ENCODE peak calls at places on chromosomes 13 and 19, in ten cellular contexts. E is stimulated activated CD4-positive, alpha-beta T cell treated with anti-CD3 and anti-CD28 coated beads, Interleukin-4, amount 100 ng/mL, for 1 hour; T is ACHN; F is astrocyte of the cerebellum; N is right lobe of liver; D is central memory CD8-positive, alpha-beta T cell; L is activated CD4-positive, alpha-beta T cell treated with anti-CD3 and anti-CD28 coated beads, Interleukin-2, amount 10 ng/mL, durations not matched to agents 7 days and 5 days; P is GM12892; V is adrenal gland; I is dermis microvascular lymphatic vessel endothelial cell. C is an unnamed sample.

GRCh38 chr13:90950134-90950533 is 397.4 kb upstream of the MIR17HG start:
- DNase-seq in E (no peak), T (peak), F (no peak), N (no peak), D (no peak), L (no peak), P (no peak), V (no peak), I (no peak), C (no peak)

GRCh38 chr13:113539822-113540221 is 44.7 kb upstream of the TFDP1 start:
- DNase-seq in E (no peak), T (no peak), F (no peak), N (no peak), D (no peak), L (no peak), P (no peak), V (no peak), I (no peak), C (no peak)

GRCh38 chr19:12689581-12690216 is 1.9 kb downstream of the GNG14 start:
- DNase-seq in E (no peak), T (no peak), F (no peak), N (no peak), D (no peak), L (no peak), P (no peak), V (no peak), I (no peak), C (no peak)

GRCh38 chr19:4403005-4403761 is 743 bp downstream of the CHAF1A start:
- DNase-seq in E (no peak), T (no peak), F (no peak), N (no peak), D (no peak), L (peak), P (no peak), V (peak), I (no peak), C (no peak)

GRCh38 chr13:83325454-83325853 is 556.8 kb downstream of the SLITRK1 start:
- DNase-seq in E (no peak), T (no peak), F (peak), N (no peak), D (no peak), L (no peak), P (no peak), V (no peak), I (no peak), C (no peak)

GRCh38 chr13:112867301-112867711 is 101.7 kb upstream of the MCF2L start:
- DNase-seq in E (no peak), T (no peak), F (no peak), N (no peak), D (no peak), L (no peak), P (no peak), V (no peak), I (no peak), C (no peak)

GRCh38 chr19:49887653-49888477 is 8.8 kb downstream of the IL4I1 start:
- DNase-seq in E (no peak), T (no peak), F (no peak), N (no peak), D (no peak), L (no peak), P (no peak), V (no peak), I (no peak), C (no peak)

GRCh38 chr13:99980201-99981114 is 1.1 kb upstream of the ZIC2 start:
- DNase-seq in E (peak), T (peak), F (no peak), N (peak), D (peak), L (no peak), P (peak), V (peak), I (peak), C (peak)

GRCh38 chr13:63274772-63275171 is 1859.1 kb upstream of the PCDH20 start:
- DNase-seq in E (no peak), T (no peak), F (no peak), N (no peak), D (no peak), L (no peak), P (no peak), V (no peak), I (no peak), C (no peak)

GRCh38 chr13:21402586-21403307 is 56.4 kb downstream of the ZDHHC20 start:
- DNase-seq in E (no peak), T (peak), F (no peak), N (no peak), D (no peak), L (no peak), P (no peak), V (no peak), I (no peak), C (no peak)

GRCh38 chr19:43425567-43426392 is 11.1 kb downstream of the TEX101 start:
- DNase-seq in E (no peak), T (peak), F (no peak), N (no peak), D (no peak), L (no peak), P (no peak), V (peak), I (no peak), C (no peak)

GRCh38 chr13:56561327-56561726 is 579.4 kb upstream of the PRR20A start:
- DNase-seq in E (no peak), T (peak), F (no peak), N (no peak), D (no peak), L (no peak), P (no peak), V (no peak), I (no peak), C (no peak)

GRCh38 chr13:40181203-40181845 is 485.1 kb downstream of the FOXO1 start:
- DNase-seq in E (no peak), T (no peak), F (no peak), N (no peak), D (no peak), L (no peak), P (no peak), V (no peak), I (no peak), C (no peak)

GRCh38 chr19:29849234-29849633 is 37.4 kb downstream of the CCNE1 start:
- DNase-seq in E (no peak), T (no peak), F (no peak), N (no peak), D (no peak), L (no peak), P (no peak), V (no peak), I (no peak), C (no peak)

GRCh38 chr13:78060966-78061365 is 142.3 kb upstream of the EDNRB start:
- DNase-seq in E (no peak), T (no peak), F (no peak), N (no peak), D (no peak), L (no peak), P (no peak), V (no peak), I (no peak), C (no peak)

GRCh38 chr13:107203146-107203847 is 635.4 kb upstream of the ARGLU1 start:
- DNase-seq in E (no peak), T (peak), F (no peak), N (no peak), D (no peak), L (no peak), P (peak), V (no peak), I (peak), C (no peak)

GRCh38 chr13:44974056-44974798 is 15.0 kb downstream of the NUFIP1 start:
- DNase-seq in E (no peak), T (peak), F (peak), N (no peak), D (no peak), L (no peak), P (no peak), V (peak), I (no peak), C (no peak)

GRCh38 chr13:62193919-62194318 is 778.3 kb upstream of the PCDH20 start:
- DNase-seq in E (no peak), T (no peak), F (no peak), N (no peak), D (no peak), L (no peak), P (no peak), V (no peak), I (no peak), C (no peak)

GRCh38 chr13:41544824-41545707 is 87.7 kb downstream of the RGCC start:
- DNase-seq in E (no peak), T (no peak), F (peak), N (no peak), D (no peak), L (no peak), P (no peak), V (no peak), I (no peak), C (no peak)

GRCh38 chr13:20814224-20814910 is 40.6 kb upstream of the EEF1AKMT1 start:
- DNase-seq in E (no peak), T (peak), F (peak), N (peak), D (no peak), L (no peak), P (no peak), V (peak), I (peak), C (no peak)

GRCh38 chr13:99307648-99308339 is 595 bp upstream of the GPR183 start:
- DNase-seq in E (peak), T (peak), F (no peak), N (no peak), D (no peak), L (peak), P (no peak), V (no peak), I (peak), C (peak)

GRCh38 chr19:36775768-36776167 is 3.2 kb upstream of the ZNF850 start:
- DNase-seq in E (no peak), T (no peak), F (no peak), N (no peak), D (no peak), L (no peak), P (no peak), V (peak), I (no peak), C (no peak)

GRCh38 chr19:18223860-18224524 is 2.2 kb downstream of the PDE4C start:
- DNase-seq in E (peak), T (no peak), F (no peak), N (peak), D (no peak), L (no peak), P (no peak), V (peak), I (no peak), C (no peak)

GRCh38 chr19:33108161-33108560 is 23.8 kb upstream of the WDR88 start:
- DNase-seq in E (no peak), T (no peak), F (no peak), N (no peak), D (no peak), L (no peak), P (no peak), V (no peak), I (no peak), C (no peak)

GRCh38 chr19:49879243-49879960 is 1.9 kb downstream of the TBC1D17 start:
- DNase-seq in E (no peak), T (no peak), F (no peak), N (peak), D (no peak), L (peak), P (no peak), V (no peak), I (peak), C (no peak)

GRCh38 chr13:43107780-43108179 is 84.4 kb downstream of the DNAJC15 start:
- DNase-seq in E (no peak), T (no peak), F (no peak), N (no peak), D (no peak), L (no peak), P (no peak), V (no peak), I (no peak), C (no peak)

GRCh38 chr13:113491418-113491883 is 940 bp upstream of the DCUN1D2 start:
- DNase-seq in E (no peak), T (peak), F (no peak), N (no peak), D (no peak), L (no peak), P (no peak), V (peak), I (no peak), C (no peak)

GRCh38 chr19:4557971-4558941 is 1.2 kb downstream of the SEMA6B start:
- DNase-seq in E (peak), T (peak), F (no peak), N (no peak), D (no peak), L (peak), P (no peak), V (peak), I (no peak), C (peak)

GRCh38 chr13:113354831-113355610 is 8.9 kb downstream of the GRTP1 start:
- DNase-seq in E (no peak), T (no peak), F (no peak), N (peak), D (no peak), L (no peak), P (no peak), V (no peak), I (no peak), C (no peak)

GRCh38 chr13:113815151-113816058 is 48.5 kb downstream of the GAS6 start:
- DNase-seq in E (peak), T (no peak), F (no peak), N (no peak), D (no peak), L (peak), P (no peak), V (no peak), I (peak), C (peak)

GRCh38 chr19:34808566-34808965 is 35.6 kb upstream of the ZNF599 start:
- DNase-seq in E (no peak), T (no peak), F (peak), N (no peak), D (no peak), L (no peak), P (no peak), V (no peak), I (no peak), C (no peak)

GRCh38 chr19:1753730-1754442 is 580 bp downstream of the ONECUT3 start:
- DNase-seq in E (no peak), T (no peak), F (no peak), N (no peak), D (no peak), L (no peak), P (no peak), V (no peak), I (no peak), C (no peak)

GRCh38 chr13:35475131-35475959 is 1.1 kb downstream of the MAB21L1 start:
- DNase-seq in E (no peak), T (peak), F (no peak), N (peak), D (no peak), L (peak), P (no peak), V (peak), I (no peak), C (no peak)